ENCODE peak calls at places on chromosomes 1 and 21, in four cellular contexts. A is cardiac fibroblast, T is LoVo, X is uterus. Z is an unnamed sample.

GRCh38 chr1:154751690-154752089 is 118.4 kb downstream of the KCNN3 start:
- DNase-seq in A (peak), T (no peak), X (peak), Z (no peak)

GRCh38 chr1:165633624-165634023 is 2.6 kb downstream of the MGST3 start:
- DNase-seq in A (peak), T (no peak), X (no peak), Z (no peak)

GRCh38 chr1:63920154-63921117 is 146.6 kb downstream of the ROR1 start:
- DNase-seq in A (peak), T (peak), X (no peak), Z (peak)

GRCh38 chr1:172902861-172903381 is 147.8 kb downstream of the TNFSF18 start:
- DNase-seq in A (peak), T (no peak), X (no peak), Z (no peak)

GRCh38 chr1:119978018-119978505 is 81.7 kb upstream of the ADAM30 start:
- DNase-seq in A (no peak), T (no peak), X (no peak), Z (no peak)

GRCh38 chr1:47679301-47679751 is 241.5 kb downstream of the FOXD2 start:
- DNase-seq in A (peak), T (no peak), X (no peak), Z (peak)

GRCh38 chr1:43750083-43750482 is 42.7 kb downstream of the ST3GAL3 start:
- DNase-seq in A (peak), T (no peak), X (no peak), Z (no peak)

GRCh38 chr1:103197266-103197665 is 88.9 kb upstream of the COL11A1 start:
- DNase-seq in A (peak), T (no peak), X (no peak), Z (no peak)

GRCh38 chr1:244964112-244964971 is 100.0 kb upstream of the HNRNPU start:
- DNase-seq in A (peak), T (peak), X (no peak), Z (no peak)

GRCh38 chr1:221667504-221667903 is 74.4 kb downstream of the DUSP10 start:
- DNase-seq in A (peak), T (peak), X (no peak), Z (no peak)

GRCh38 chr1:25082216-25082899 is 149.9 kb downstream of the SYF2 start:
- DNase-seq in A (no peak), T (no peak), X (no peak), Z (no peak)

GRCh38 chr21:33293811-33294216 is 27.6 kb downstream of the IL10RB start:
- DNase-seq in A (no peak), T (no peak), X (no peak), Z (no peak)

GRCh38 chr1:220824031-220824989 is 37.6 kb downstream of the MTARC1 start:
- DNase-seq in A (no peak), T (no peak), X (no peak), Z (no peak)

GRCh38 chr1:32972814-32973428 is 8.3 kb upstream of the RNF19B start:
- DNase-seq in A (no peak), T (no peak), X (peak), Z (peak)

GRCh38 chr1:1202831-1203560 is 3.4 kb downstream of the TNFRSF18 start:
- DNase-seq in A (no peak), T (no peak), X (no peak), Z (no peak)

GRCh38 chr1:101121975-101122374 is 96.4 kb upstream of the DPH5 start:
- DNase-seq in A (no peak), T (no peak), X (no peak), Z (no peak)

GRCh38 chr1:22889213-22889827 is 83.3 kb downstream of the LACTBL1 start:
- DNase-seq in A (peak), T (peak), X (no peak), Z (no peak)

GRCh38 chr21:40173833-40174232 is 306.6 kb downstream of the PCP4 start:
- DNase-seq in A (no peak), T (no peak), X (no peak), Z (no peak)

GRCh38 chr1:116258668-116259419 is 114.2 kb upstream of the ATP1A1 start:
- DNase-seq in A (no peak), T (no peak), X (no peak), Z (no peak)

GRCh38 chr1:37498872-37499617 is 15.5 kb downstream of the MEAF6 start:
- DNase-seq in A (peak), T (no peak), X (no peak), Z (no peak)

GRCh38 chr1:59928996-59929395 is 2.4 kb upstream of the CYP2J2 start:
- DNase-seq in A (no peak), T (no peak), X (no peak), Z (no peak)

GRCh38 chr1:212752934-212753497 is 38.6 kb downstream of the NSL1 start:
- DNase-seq in A (peak), T (no peak), X (no peak), Z (no peak)

GRCh38 chr1:116152950-116153691 is 41.9 kb downstream of the MAB21L3 start:
- DNase-seq in A (no peak), T (peak), X (no peak), Z (peak)

GRCh38 chr1:43366601-43367025 is 1.2 kb downstream of the ELOVL1 start:
- DNase-seq in A (no peak), T (no peak), X (no peak), Z (peak)

GRCh38 chr1:178093150-178093957 is 550 bp upstream of the RASAL2 start:
- DNase-seq in A (peak), T (peak), X (peak), Z (peak)

GRCh38 chr1:157195521-157196244 is 57.5 kb upstream of the ETV3 start:
- DNase-seq in A (no peak), T (no peak), X (no peak), Z (no peak)

GRCh38 chr1:117366281-117366981 is 818 bp upstream of the MAN1A2 start:
- DNase-seq in A (peak), T (peak), X (peak), Z (peak)

GRCh38 chr1:111596499-111596898 is 23.1 kb upstream of the RAP1A start:
- DNase-seq in A (no peak), T (no peak), X (no peak), Z (no peak)

GRCh38 chr1:188169971-188170370 is 1341.2 kb downstream of the PLA2G4A start:
- DNase-seq in A (no peak), T (no peak), X (no peak), Z (no peak)

GRCh38 chr1:31239653-31240241 is at the start of gene NKAIN1:
- DNase-seq in A (peak), T (peak), X (no peak), Z (no peak)

GRCh38 chr1:78153092-78153736 is 107.4 kb downstream of the GIPC2 start:
- DNase-seq in A (no peak), T (no peak), X (no peak), Z (no peak)

GRCh38 chr21:44952116-44952928 is 12.5 kb downstream of the SLX9 start:
- DNase-seq in A (no peak), T (no peak), X (no peak), Z (no peak)

GRCh38 chr1:23867542-23867952 is 543 bp downstream of the FUCA1 start:
- DNase-seq in A (no peak), T (no peak), X (no peak), Z (no peak)